ENCODE peak calls at places on chromosomes 5 and 9, in four cellular contexts. G is body of pancreas, K is left ventricle myocardium inferior, M is HCT116. R is an unnamed sample.

GRCh38 chr9:125370786-125371185 is 109.2 kb downstream of the GAPVD1 start:
- DNase-seq in G (no peak), M (no peak), K (no peak), R (no peak)

GRCh38 chr5:74903165-74903787 is 37.1 kb upstream of the FAM169A start:
- DNase-seq in G (peak; percentile 59), K (no peak), M (peak; percentile 72), R (peak; percentile 61)

GRCh38 chr9:131739192-131739961 is 499 bp downstream of the RAPGEF1 start:
- DNase-seq in K (peak; percentile 41), G (peak; percentile 53), M (no peak), R (no peak)

GRCh38 chr5:157511656-157512644 is 51.9 kb downstream of the NIPAL4 start:
- DNase-seq in G (peak; percentile 55), M (peak; percentile 66), K (peak; percentile 90), R (peak; percentile 74)

GRCh38 chr5:83653669-83654068 is 67.0 kb downstream of the HAPLN1 start:
- DNase-seq in M (no peak), G (no peak), K (no peak), R (no peak)

GRCh38 chr5:139462582-139463276 is at the start of gene ECSCR:
- DNase-seq in K (peak; percentile 55), G (no peak), M (no peak), R (no peak)

GRCh38 chr9:94995294-94995693 is 268.8 kb downstream of the AOPEP start:
- DNase-seq in K (no peak), M (no peak), G (no peak), R (no peak)

GRCh38 chr9:3980771-3981170 is 319.1 kb downstream of the GLIS3 start:
- DNase-seq in M (no peak), G (no peak), K (no peak), R (no peak)

GRCh38 chr9:115810166-115810565 is 343.4 kb upstream of the PAPPA start:
- DNase-seq in G (no peak), M (no peak), K (no peak), R (no peak)

GRCh38 chr5:151598984-151599383 is 7.9 kb upstream of the FAT2 start:
- DNase-seq in M (no peak), K (no peak), G (no peak), R (no peak)

GRCh38 chr5:177537389-177538361 is 16.7 kb downstream of the FAM193B start:
- DNase-seq in K (peak; percentile 56), M (no peak), G (peak; percentile 37), R (no peak)

DNA sequence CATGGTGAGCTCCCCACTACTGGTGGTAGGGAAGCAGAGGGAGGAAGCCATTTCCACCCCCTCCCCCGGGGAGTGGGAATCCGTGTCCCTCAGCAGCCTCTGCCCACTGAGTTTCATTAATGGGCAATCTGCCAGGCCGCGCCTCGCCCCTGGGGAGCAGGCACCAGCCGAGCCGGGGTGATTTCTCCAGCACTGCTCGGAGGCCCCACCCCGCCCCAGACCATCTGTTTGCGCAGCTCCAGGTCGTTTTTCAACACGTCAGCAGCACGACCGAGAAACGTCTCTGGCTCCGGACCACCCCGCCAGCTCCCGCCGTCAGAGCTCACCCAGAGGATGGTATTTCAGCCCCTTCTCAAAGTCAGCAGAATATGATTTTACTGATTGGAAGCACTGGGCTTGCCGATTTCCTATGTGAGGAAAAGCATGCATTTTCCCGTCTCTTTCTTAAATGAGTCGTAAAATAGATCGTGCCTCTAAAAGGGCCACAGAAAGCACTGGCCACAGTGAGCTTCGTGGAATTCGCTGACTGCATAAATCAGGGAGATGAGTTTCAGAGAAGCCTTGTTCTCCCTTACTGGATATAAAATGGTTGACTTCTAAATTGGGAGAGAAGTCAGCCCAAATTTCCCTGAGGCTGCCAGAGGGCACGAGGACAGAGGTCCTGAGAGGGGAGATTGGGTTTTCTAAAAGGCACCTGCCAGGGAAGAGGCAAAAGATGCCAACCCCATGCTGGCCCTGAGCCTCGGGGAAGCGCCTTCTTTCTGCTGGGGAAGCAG is 47.0 kb downstream of the OLFM1 start:
- DNase-seq in G (no peak), M (no peak), K (no peak), R (no peak)
- H3K9me3 ChIP-seq in G (peaks cover 12% of the 10 kb centered on the region), M (no peaks in the 10 kb centered on the region), K (peaks cover 9% of the 10 kb centered on the region), R (peaks cover 17% of the 10 kb centered on the region)

GRCh38 chr9:126957687-126958053 is 43.1 kb downstream of the RALGPS1 start:
- DNase-seq in M (peak; percentile 18), G (no peak), K (no peak), R (no peak)
- TF ChIP-seq CTCF in M (no peak), G (no peak), K (no peak), R (no peak)

DNA sequence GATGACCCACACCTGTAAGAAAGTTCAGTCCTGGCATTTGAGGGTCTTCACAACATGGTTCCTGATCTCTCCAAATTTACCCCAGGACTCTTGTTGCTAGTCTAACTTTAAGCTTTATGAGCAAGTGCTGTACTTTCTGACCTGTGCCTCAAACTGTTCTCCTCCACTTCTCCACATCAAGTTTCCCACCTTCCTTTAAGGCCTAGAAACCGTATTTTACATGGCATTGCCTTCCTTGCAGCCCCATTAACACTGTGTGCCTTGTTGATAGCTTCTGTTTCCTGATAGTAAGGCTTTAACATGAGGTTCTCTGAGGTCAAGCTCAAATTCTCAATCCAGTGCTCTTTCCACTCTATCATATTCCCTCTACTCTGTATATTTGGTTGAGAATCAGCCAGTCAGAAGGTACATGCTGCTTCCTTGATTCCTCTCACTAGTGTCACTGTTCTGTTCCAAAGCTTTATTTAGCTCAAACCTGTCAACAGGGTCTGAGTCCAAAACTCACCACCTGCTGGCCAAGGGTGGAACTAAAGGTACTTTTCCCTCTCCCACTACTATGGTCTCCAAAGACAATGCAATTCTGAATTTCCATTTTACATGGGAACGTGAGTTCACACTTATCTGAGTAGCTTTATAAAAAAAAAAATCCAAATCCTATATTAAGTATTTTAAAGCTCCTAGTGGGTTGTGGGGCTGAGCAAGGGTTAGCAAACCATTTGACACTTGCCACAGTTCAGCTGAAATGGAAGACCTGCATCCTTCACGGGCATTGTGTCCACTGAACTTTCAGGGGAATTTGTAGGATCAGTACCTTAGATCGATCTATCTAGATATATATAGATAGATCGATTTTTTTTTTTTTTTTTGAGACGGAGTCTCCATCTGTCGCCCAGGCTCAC is 21.1 kb downstream of the VCP start:
- DNase-seq in K (peak; percentile 36), M (peak; percentile 27), G (peak; percentile 62), R (peak; percentile 43)
- H3K27ac ChIP-seq in K (peak overlapping the region; percentile 83), M (no peak overlapping the region), G (peak overlapping the region; percentile 16), R (peak overlapping the region; percentile 79)

DNA sequence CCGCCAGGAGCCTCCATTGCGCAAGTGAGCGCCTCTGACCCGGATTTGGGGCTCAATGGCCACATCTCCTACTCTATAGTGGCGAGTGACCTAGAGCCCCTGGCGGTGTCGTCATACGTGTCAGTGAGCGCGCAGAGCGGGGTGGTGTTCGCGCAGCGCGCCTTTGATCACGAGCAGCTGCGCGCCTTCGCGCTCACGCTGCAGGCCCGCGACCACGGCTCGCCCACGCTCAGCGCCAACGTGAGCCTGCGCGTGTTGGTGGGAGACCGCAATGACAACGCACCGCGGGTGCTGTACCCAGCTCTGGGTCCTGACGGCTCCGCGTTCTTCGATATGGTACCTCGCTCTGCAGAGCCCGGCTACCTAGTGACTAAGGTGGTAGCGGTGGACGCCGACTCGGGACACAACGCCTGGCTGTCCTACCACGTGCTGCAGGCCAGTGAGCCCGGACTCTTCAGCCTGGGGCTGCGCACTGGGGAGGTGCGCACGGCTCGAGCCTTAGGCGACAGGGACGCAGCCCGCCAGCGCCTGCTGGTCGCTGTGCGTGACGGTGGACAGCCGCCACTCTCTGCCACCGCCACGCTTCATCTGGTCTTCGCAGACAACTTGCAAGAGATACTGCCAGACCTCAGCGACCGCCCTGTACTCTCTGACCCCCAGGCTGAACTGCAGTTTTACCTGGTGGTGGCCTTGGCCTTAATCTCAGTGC is 1.9 kb downstream of the PCDHGB6 start:
- DNase-seq in M (no peak), K (no peak), G (no peak), R (no peak)
- H3K9me3 ChIP-seq in M (no peaks in the 10 kb centered on the region), K (peaks cover 100% of the 10 kb centered on the region), G (peaks cover 77% of the 10 kb centered on the region), R (no peaks in the 10 kb centered on the region)

GRCh38 chr9:76808636-76809035 is 44.4 kb downstream of the PCA3 start:
- DNase-seq in K (no peak), M (no peak), G (no peak), R (no peak)

GRCh38 chr9:76810377-76810957 is 46.2 kb downstream of the PCA3 start:
- DNase-seq in G (peak; percentile 45), K (no peak), M (peak; percentile 59), R (peak; percentile 37)
- TF ChIP-seq CTCF in G (peak; percentile 82), K (peak; percentile 79), M (peak; percentile 63), R (peak; percentile 55)

GRCh38 chr9:130478152-130478551 is 33.4 kb downstream of the ASS1 start:
- DNase-seq in G (no peak), K (no peak), M (no peak), R (no peak)

GRCh38 chr9:130474131-130474530 is 29.4 kb downstream of the ASS1 start:
- DNase-seq in K (no peak), G (no peak), M (no peak), R (no peak)

GRCh38 chr9:130477564-130477963 is 32.8 kb downstream of the ASS1 start:
- DNase-seq in G (no peak), K (no peak), M (no peak), R (no peak)

GRCh38 chr9:130478731-130479575 is 34.2 kb downstream of the ASS1 start:
- DNase-seq in K (no peak), M (no peak), G (no peak), R (no peak)

GRCh38 chr9:130476151-130476730 is 31.5 kb downstream of the ASS1 start:
- DNase-seq in M (no peak), K (no peak), G (no peak), R (no peak)
- H3K27ac ChIP-seq in M (no peak overlapping the region), K (no peak overlapping the region), G (no peak overlapping the region), R (no peak overlapping the region)

DNA sequence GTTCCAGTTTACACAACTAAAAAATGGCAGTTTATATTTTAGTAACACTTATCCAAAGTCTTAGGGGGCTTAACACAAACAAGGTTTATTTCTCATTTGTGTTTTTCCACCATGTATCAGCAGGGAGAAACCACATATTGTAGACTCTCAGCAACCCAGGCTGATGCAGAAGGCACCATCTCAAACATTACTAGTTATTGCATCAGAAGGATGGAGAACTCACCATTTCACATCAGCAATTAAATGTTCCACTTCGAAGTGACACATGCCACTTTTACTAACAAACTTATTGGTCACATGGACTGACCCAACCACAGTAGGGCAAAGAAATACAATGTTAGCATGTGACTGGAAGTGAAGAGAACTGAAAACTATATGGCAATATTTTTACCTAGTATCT is 22.5 kb upstream of the SMC2 start:
- DNase-seq in K (no peak), G (no peak), M (no peak), R (no peak)
- H3K9me3 ChIP-seq in K (no peaks in the 10 kb centered on the region), G (no peaks in the 10 kb centered on the region), M (no peaks in the 10 kb centered on the region), R (no peaks in the 10 kb centered on the region)

DNA sequence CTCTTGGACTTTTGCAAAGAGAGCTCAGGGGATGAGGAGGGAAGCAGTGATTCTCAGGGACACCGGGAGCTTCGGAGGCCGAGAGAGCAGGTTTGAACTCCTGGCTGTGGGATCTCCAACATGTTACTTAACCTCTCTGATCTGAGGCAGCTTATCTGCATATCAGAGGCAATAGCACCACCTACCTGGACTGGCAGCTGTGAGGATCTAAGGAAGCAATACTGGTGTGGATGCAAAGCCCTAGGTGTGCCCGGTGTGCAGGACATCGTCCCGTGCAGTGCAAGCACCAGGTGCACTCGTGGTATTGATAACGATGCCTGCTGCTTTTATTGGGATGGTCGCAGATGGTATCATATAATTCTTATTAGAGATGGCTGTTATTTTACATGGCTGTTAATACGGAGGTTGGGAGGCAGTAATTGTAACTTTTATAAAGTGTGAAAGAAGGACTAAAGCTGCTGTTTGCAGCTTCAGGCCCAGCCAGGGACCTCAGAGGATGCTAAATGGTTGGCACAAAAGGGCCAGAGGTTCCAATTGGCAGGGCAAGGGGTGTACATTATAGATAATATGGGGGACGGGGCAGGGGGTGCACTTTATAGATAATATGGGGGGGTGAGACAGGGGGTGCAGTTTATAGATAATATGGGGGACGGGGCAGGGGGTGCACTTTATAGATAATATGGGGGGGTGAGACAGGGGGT is 14.9 kb downstream of the COL5A1 start:
- DNase-seq in M (peak; percentile 31), G (no peak), K (peak; percentile 1), R (no peak)
- TF ChIP-seq CTCF in M (peak; percentile 21), G (no peak), K (no peak), R (no peak)